ENCODE peak calls at places on chromosomes 13 and 19, in six cellular contexts. L is AG10803, Q is cardiac fibroblast, G is adrenal gland, U is HL-60, B is B cell. N is an unnamed sample.

GRCh38 chr19:35327642-35328041 is 1.3 kb upstream of the CD22 start:
- DNase-seq in L (no peak), B (no peak), Q (no peak), U (no peak), G (no peak), N (no peak)

GRCh38 chr19:40228863-40229262 is 2.4 kb upstream of the CCNP start:
- DNase-seq in U (no peak), G (no peak), Q (no peak), B (no peak), L (no peak), N (no peak)

GRCh38 chr13:110734561-110734960 is 21.1 kb downstream of the ING1 start:
- DNase-seq in G (no peak), Q (no peak), U (no peak), L (no peak), B (no peak), N (no peak)

GRCh38 chr13:94656766-94657165 is 55.1 kb downstream of the GPR180 start:
- DNase-seq in B (no peak), G (no peak), L (peak; percentile 98), Q (peak; percentile 92), U (no peak), N (peak; percentile 17)

GRCh38 chr13:99015606-99016520 is 38.0 kb upstream of the DOCK9 start:
- DNase-seq in U (no peak), B (no peak), L (peak; percentile 30), Q (no peak), G (no peak), N (no peak)

GRCh38 chr13:44219808-44220544 is 153.6 kb upstream of the SERP2 start:
- DNase-seq in Q (peak; percentile 74), L (no peak), B (no peak), U (no peak), G (peak; percentile 54), N (no peak)

GRCh38 chr13:27926644-27927434 is 7.0 kb downstream of the PDX1 start:
- DNase-seq in G (no peak), L (no peak), U (no peak), Q (no peak), B (no peak), N (peak; percentile 41)

GRCh38 chr19:44648536-44649370 is 5.0 kb downstream of the PVR start:
- DNase-seq in U (no peak), B (no peak), Q (peak; percentile 86), G (peak; percentile 84), L (peak; percentile 91), N (no peak)

GRCh38 chr19:51901860-51902259 is 3.0 kb downstream of the ZNF649 start:
- DNase-seq in U (no peak), G (no peak), B (no peak), Q (no peak), L (no peak), N (no peak)

GRCh38 chr13:95643814-95644598 is 500 bp downstream of the DZIP1 start:
- DNase-seq in U (no peak), G (peak; percentile 20), Q (peak; percentile 49), L (peak; percentile 36), B (no peak), N (peak; percentile 23)

GRCh38 chr13:31528758-31529157 is 210.6 kb upstream of the RXFP2 start:
- DNase-seq in U (no peak), B (no peak), Q (no peak), G (no peak), L (no peak), N (no peak)

GRCh38 chr19:4692275-4693077 is 22.3 kb upstream of the MYDGF start:
- DNase-seq in Q (no peak), G (no peak), L (no peak), U (no peak), B (no peak), N (no peak)

GRCh38 chr19:19113040-19113541 is 25.2 kb downstream of the TMEM161A start:
- DNase-seq in U (peak; percentile 16), L (no peak), G (no peak), Q (peak; percentile 50), B (no peak), N (peak; percentile 35)

GRCh38 chr19:50880241-50880640 is 7.0 kb downstream of the KLK2 start:
- DNase-seq in Q (no peak), B (no peak), L (no peak), U (no peak), G (no peak), N (no peak)

GRCh38 chr13:48583859-48584311 is 51.0 kb upstream of the RCBTB2 start:
- DNase-seq in Q (no peak), G (no peak), B (no peak), U (no peak), L (no peak), N (no peak)

GRCh38 chr13:99721606-99722384 is 220.5 kb downstream of the TM9SF2 start:
- DNase-seq in G (no peak), U (peak; percentile 50), Q (no peak), L (no peak), B (no peak), N (no peak)

GRCh38 chr19:47663435-47663910 is 49.7 kb upstream of the EHD2 start:
- DNase-seq in Q (peak; percentile 95), L (peak; percentile 98), B (no peak), G (no peak), U (no peak), N (no peak)

GRCh38 chr19:3959766-3960131 is 11.2 kb downstream of the DAPK3 start:
- DNase-seq in G (no peak), B (no peak), U (no peak), L (no peak), Q (no peak), N (no peak)

GRCh38 chr19:44817725-44818469 is 9.0 kb downstream of the BCAM start:
- DNase-seq in L (no peak), G (no peak), Q (no peak), U (no peak), B (no peak), N (no peak)

GRCh38 chr13:102198418-102199322 is 203.2 kb downstream of the FGF14 start:
- DNase-seq in Q (peak; percentile 44), U (no peak), B (no peak), L (no peak), G (no peak), N (no peak)

GRCh38 chr13:101230271-101230890 is 185.9 kb downstream of the NALCN start:
- DNase-seq in U (no peak), B (no peak), Q (no peak), G (no peak), L (no peak), N (no peak)

GRCh38 chr19:43469160-43469480 is 3.7 kb upstream of the LYPD3 start:
- DNase-seq in U (no peak), G (no peak), Q (peak; percentile 20), B (no peak), L (peak; percentile 47), N (no peak)

GRCh38 chr13:36344173-36344572 is 2.0 kb downstream of the SPART start:
- DNase-seq in L (peak; percentile 80), U (peak; percentile 77), Q (peak; percentile 74), B (no peak), G (peak; percentile 19), N (no peak)

DNA sequence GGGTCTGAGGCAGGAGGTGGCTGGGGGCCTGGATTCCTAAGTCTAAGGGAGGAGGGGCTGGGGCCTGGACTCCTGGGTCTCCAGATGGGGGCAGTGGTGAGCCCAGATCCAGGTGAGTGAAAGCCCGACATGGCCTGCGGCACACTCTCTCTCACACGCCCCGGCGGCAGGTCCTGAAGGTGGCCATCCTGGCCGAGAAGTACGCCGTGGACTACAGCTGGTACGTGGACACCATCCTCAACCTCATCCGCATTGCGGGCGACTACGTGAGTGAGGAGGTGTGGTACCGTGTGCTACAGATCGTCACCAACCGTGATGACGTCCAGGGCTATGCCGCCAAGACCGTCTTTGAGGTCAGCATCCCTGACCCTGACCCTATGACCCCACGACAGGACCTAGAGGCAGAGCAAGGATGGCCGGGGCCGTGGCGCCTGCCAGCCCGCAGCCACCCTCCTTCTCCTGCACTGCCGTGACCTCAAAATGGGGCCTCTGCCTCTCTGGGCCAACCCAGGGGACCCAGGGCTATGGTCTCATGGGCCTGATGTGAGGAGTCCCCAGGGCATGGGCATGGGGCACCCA is 13.2 kb downstream of the FUZ start:
- DNase-seq in Q (no peak), G (no peak), U (no peak), B (no peak), L (no peak), N (no peak)
- TF ChIP-seq CTCF in Q (no peak), G (no peak), U (no peak), B (peak; percentile 27), L (no peak), N (no peak)

GRCh38 chr19:6664916-6665315 is 5.0 kb downstream of the TNFSF14 start:
- DNase-seq in Q (no peak), G (no peak), B (no peak), U (no peak), L (no peak), N (no peak)

GRCh38 chr19:6662692-6663091 is 7.3 kb downstream of the TNFSF14 start:
- DNase-seq in B (no peak), Q (no peak), U (no peak), G (no peak), L (no peak), N (no peak)

GRCh38 chr19:6663236-6664187 is 6.4 kb downstream of the TNFSF14 start:
- DNase-seq in G (no peak), Q (peak; percentile 62), L (peak; percentile 13), U (no peak), B (no peak), N (no peak)

DNA sequence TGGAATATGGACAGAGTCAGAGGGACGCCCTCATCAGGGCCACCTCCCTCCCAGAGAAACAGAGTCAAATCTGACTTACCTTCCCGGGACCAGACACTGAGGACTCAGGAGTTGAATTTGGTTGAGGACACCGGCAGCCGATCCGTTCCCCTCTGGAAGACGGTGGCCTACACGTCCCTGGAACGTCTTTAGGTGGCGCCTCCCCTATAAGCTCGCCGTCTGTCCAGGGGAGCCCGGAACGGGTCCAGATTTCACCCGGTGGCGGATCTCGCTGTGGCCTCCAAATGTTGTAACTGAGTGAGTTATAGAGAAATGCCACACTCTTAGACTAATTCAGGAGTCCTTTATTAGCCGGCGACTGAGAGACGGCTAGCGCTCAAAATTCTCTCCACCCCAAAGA is 9.0 kb downstream of the TNFSF14 start:
- DNase-seq in Q (no peak), L (no peak), B (no peak), U (no peak), G (no peak), N (no peak)
- TF ChIP-seq CTCF in Q (no peak), L (no peak), B (no peak), U (no peak), G (no peak), N (no peak)

DNA sequence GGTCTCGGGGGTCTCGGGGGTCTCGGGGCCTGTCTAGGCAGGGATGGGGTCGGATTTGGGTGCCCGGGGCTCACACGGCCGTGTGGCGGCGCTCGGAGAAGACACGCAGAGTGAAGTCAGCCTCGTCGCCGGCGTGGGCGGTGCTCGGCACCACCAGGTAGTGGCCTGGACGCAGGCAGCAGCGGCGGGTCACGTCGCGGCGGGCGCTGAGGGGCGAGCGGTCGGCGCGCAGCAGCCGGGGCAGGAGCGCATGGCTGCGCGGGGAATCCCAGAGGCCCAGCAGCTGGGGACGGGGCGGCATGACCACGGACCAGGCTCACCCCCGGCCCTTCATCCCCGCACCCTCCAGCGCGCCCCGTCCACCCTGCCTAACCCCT is 8.2 kb downstream of the CAPN12 start:
- DNase-seq in L (peak; percentile 16), Q (no peak), G (peak; percentile 63), B (peak; percentile 62), U (no peak), N (peak; percentile 78)
- TF ChIP-seq CTCF in L (no peak), Q (no peak), G (no peak), B (no peak), U (no peak), N (no peak)

DNA sequence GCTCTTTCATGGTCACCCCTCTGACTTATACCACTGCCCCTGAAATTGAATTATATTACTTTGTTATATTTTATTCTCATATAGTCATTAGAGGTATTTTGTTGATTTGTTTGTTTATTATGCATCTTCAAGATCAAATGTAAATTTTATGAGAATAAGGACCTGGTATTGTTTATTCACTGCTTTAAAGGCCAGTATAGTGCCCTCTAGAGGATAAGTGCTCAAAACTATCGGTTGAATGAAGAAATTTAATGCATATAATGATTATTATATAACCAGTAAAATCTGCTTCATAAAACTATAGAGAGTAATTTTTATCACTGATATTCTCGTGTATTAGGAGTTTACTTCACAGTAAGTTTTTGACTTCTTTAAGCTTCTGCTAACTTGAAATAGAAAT is 1401.9 kb downstream of the SLITRK1 start:
- DNase-seq in G (no peak), U (no peak), B (no peak), Q (no peak), L (no peak), N (no peak)
- TF ChIP-seq CTCF in G (no peak), U (no peak), B (no peak), Q (no peak), L (no peak), N (no peak)